ENCODE peak calls at places on chromosomes 6 and 20, in five cellular contexts. Z is naive thymus-derived CD4-positive, alpha-beta T cell; F is GOT3; D is DMS 273 treated with DMSO at 0.1 percent for 48 hours; Q is hypothalamus. V is an unnamed sample.

GRCh38 chr20:22796465-22797077 is 212.2 kb upstream of the FOXA2 start:
- DNase-seq in D (no peak), Q (no peak), Z (no peak), F (no peak), V (no peak)

GRCh38 chr6:3510178-3510577 is 53.3 kb upstream of the SLC22A23 start:
- DNase-seq in D (no peak), F (no peak), Z (no peak), Q (no peak), V (no peak)

GRCh38 chr6:134331255-134331654 is 13.3 kb upstream of the SGK1 start:
- DNase-seq in D (peak; percentile 17), F (no peak), Z (no peak), Q (no peak), V (no peak)

GRCh38 chr6:142400495-142400894 is 98.7 kb downstream of the ADGRG6 start:
- DNase-seq in D (no peak), Z (no peak), F (no peak), Q (no peak), V (no peak)

GRCh38 chr20:59836768-59837167 is 96.7 kb downstream of the SYCP2 start:
- DNase-seq in Z (no peak), D (no peak), F (no peak), Q (no peak), V (no peak)

GRCh38 chr20:44600758-44601562 is 18.6 kb downstream of the PKIG start:
- DNase-seq in F (no peak), D (no peak), Q (no peak), Z (no peak), V (no peak)

GRCh38 chr20:1538655-1539054 is 18.9 kb downstream of the SIRPD start:
- DNase-seq in Q (no peak), Z (no peak), D (no peak), F (no peak), V (no peak)

GRCh38 chr6:36326351-36326995 is 10.2 kb downstream of the BNIP5 start:
- DNase-seq in Z (no peak), F (no peak), D (no peak), Q (peak; percentile 13), V (no peak)

GRCh38 chr20:60192351-60192750 is 234.1 kb downstream of the CDH26 start:
- DNase-seq in F (no peak), Z (no peak), D (no peak), Q (no peak), V (no peak)

GRCh38 chr6:7110092-7110792 is 2.5 kb downstream of the RREB1 start:
- DNase-seq in Z (no peak), D (no peak), F (no peak), Q (no peak), V (no peak)

GRCh38 chr6:121555201-121555600 is 119.8 kb downstream of the GJA1 start:
- DNase-seq in D (no peak), Q (no peak), F (no peak), Z (no peak), V (no peak)

GRCh38 chr6:98944598-98945011 is 3.1 kb downstream of the FBXL4 start:
- DNase-seq in D (no peak), Q (no peak), F (no peak), Z (no peak), V (no peak)

V was measured in activated T-helper 9 cell treated with anti-CD3 and anti-CD28 coated beads, Interleukin-2, amount 50 U/mL, for 16 hours.